ENCODE peak calls at places on chromosomes 4 and X, in four cellular contexts. V is K562, U is GM12878, E is WTC11. S is an unnamed sample.

GRCh38 chr4:138275946-138276621 is 33.9 kb upstream of the SLC7A11 start:
- DNase-seq in V (no peak), U (no peak), E (no peak), S (no peak)

GRCh38 chr4:117481742-117482141 is 396.4 kb upstream of the TRAM1L1 start:
- DNase-seq in V (no peak), U (no peak), E (no peak), S (no peak)

GRCh38 chr4:104815593-104816156 is 321.0 kb upstream of the CXXC4 start:
- DNase-seq in V (no peak), U (peak), E (no peak), S (no peak)

GRCh38 chr4:77045490-77045889 is 30.3 kb downstream of the CCNI start:
- DNase-seq in V (no peak), U (no peak), E (no peak), S (no peak)

GRCh38 chr4:70473691-70474090 is 1.7 kb downstream of the MUC7 start:
- DNase-seq in V (no peak), U (no peak), E (no peak), S (no peak)

GRCh38 chr4:150176559-150176958 is 98.3 kb downstream of the DCLK2 start:
- DNase-seq in V (no peak), U (no peak), E (no peak), S (no peak)

GRCh38 chrX:77937291-77937690 is 26.8 kb downstream of the ATP7A start:
- DNase-seq in V (no peak), U (no peak), E (no peak), S (no peak)

GRCh38 chr4:60296381-60296780 is 903.7 kb upstream of the ADGRL3 start:
- DNase-seq in V (no peak), U (no peak), E (no peak), S (no peak)

GRCh38 chr4:98446499-98447375 is 185.6 kb downstream of the RAP1GDS1 start:
- DNase-seq in V (peak), U (peak), E (no peak), S (no peak)

GRCh38 chr4:129546531-129546930 is 450.6 kb downstream of the C4orf33 start:
- DNase-seq in V (no peak), U (no peak), E (no peak), S (no peak)

GRCh38 chrX:47078129-47079043 is at the start of gene RGN:
- DNase-seq in V (no peak), U (no peak), E (peak), S (peak)

GRCh38 chr4:128558896-128559669 is 250.4 kb upstream of the JADE1 start:
- DNase-seq in V (no peak), U (no peak), E (no peak), S (no peak)

GRCh38 chrX:39996561-39996960 is 101.2 kb downstream of the BCOR start:
- DNase-seq in V (no peak), U (no peak), E (no peak), S (no peak)

GRCh38 chr4:7005571-7005970 is 37.6 kb upstream of the TADA2B start:
- DNase-seq in V (no peak), U (no peak), E (no peak), S (no peak)
- TF ChIP-seq CBFB in V (no peak), U (no peak), E (no peak), S (no peak)

GRCh38 chr4:7976634-7977033 is 37.0 kb upstream of the AFAP1 start:
- DNase-seq in V (no peak), U (no peak), E (no peak), S (no peak)

GRCh38 chr4:7978907-7979651 is 39.4 kb upstream of the AFAP1 start:
- DNase-seq in V (no peak), U (no peak), E (no peak), S (no peak)

GRCh38 chr4:7979652-7979968 is 39.9 kb upstream of the AFAP1 start:
- DNase-seq in V (no peak), U (no peak), E (no peak), S (no peak)

GRCh38 chr4:7980036-7980435 is 40.4 kb upstream of the AFAP1 start:
- DNase-seq in V (no peak), U (no peak), E (no peak), S (no peak)

DNA sequence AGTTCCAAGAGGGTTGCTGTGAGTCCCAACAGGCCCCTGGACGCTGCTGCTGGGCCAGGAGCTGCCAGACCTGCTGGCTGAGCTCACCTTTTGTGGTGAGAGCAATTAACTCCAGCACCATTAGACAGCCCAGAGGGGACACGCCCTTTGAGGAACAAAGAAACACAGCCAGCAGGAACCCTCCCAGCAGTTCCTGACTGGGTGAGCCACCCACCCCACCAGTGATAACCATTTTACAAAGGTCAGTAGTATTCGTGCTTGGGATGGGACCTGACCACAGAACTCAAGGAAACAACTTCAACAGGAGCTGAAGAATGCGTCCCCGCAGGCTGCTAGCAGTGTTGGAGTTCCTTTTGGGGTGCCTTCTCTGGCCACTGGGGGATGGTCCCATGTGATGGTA is 38.8 kb upstream of the AFAP1 start:
- DNase-seq in V (no peak), U (no peak), E (no peak), S (no peak)
- TF ChIP-seq TCF7 in V (no peak), U (no peak), E (no peak), S (no peak)

DNA sequence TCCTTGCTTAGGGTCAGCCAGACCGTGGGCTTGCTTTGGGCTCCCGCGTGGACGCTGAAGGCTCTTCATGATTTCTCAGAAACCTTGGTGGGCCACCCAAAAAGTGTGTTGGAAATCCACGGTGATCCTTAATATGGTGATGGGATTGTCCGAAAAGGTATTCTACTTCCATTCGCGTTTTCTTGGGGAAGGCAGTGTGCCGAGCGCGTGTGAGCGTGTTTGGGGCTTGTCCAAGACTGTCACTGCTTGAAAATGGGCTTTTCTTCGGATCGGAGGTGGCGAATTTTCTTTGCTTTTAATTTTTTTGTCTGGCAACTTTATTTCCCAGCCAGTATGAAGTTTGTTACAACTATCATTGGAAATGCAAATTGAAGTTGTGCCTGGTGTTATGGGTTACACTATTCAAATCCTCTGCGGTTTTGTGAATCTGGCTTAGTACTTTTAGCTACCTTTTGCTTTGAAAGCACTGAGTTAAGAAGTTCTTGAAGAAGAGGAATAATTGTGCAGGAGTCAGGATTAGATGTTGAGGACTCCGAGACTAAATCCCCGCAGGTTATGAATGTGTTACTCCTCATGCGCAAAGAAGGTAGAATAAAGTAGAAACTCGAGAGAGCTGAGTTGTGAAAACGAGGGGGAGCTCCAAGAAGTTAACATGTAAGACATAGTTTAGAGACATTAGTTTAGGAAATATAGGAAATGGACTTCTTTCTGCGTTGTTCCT is 3.2 kb downstream of the SPRY1 start:
- DNase-seq in V (no peak), U (no peak), E (no peak), S (no peak)
- TF ChIP-seq CBFB in V (no peak), U (no peak), E (no peak), S (no peak)

DNA sequence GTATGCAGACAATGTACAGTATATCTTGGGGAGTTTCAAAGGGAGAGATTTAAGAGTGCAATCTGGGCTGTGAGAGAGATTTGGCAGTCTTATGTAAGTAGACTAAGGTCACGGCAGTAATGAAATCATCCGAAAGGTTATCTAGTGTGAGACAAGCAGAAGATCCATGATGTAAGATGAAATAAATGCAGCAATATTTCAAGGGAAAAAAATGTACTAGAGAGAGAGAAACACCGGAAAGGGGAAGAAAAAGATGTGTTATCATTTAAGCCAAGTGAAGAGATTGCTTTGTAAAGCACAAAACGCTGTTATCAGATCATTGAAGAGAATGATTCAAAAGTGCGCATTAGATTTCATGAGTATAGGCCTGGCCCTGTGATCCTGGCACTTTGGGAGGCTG is 88.4 kb upstream of the GUCY1A1 start:
- DNase-seq in V (no peak), U (no peak), E (no peak), S (no peak)
- TF ChIP-seq TCF7 in V (no peak), U (no peak), E (no peak), S (no peak)

GRCh38 chr4:177124436-177124835 is 185.2 kb upstream of the NEIL3 start:
- DNase-seq in V (no peak), U (no peak), E (no peak), S (no peak)

GRCh38 chr4:177123811-177124210 is 185.9 kb upstream of the NEIL3 start:
- DNase-seq in V (no peak), U (no peak), E (no peak), S (no peak)

GRCh38 chr4:177125656-177126055 is 184.0 kb upstream of the NEIL3 start:
- DNase-seq in V (no peak), U (no peak), E (no peak), S (no peak)

GRCh38 chr4:177128306-177128705 is 181.4 kb upstream of the NEIL3 start:
- DNase-seq in V (no peak), U (no peak), E (no peak), S (no peak)

DNA sequence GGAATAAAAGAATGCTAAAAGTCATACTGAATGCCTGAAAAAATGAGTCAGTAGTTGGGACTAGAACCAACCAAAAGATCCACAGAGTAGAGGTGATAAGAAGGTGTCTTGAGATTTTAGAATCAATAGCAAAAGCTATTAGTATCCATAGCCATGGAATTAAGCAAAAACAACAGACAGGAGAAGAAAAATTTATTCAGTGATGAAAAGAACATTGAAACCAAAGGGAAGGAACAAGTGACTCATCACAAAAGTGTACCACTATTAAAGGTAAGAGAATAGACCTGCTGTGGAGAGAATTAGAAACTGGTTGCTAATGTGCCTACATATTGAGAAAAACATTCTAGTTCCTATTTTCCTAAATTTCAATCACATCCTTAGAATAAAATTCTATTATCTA is 182.0 kb upstream of the NEIL3 start:
- DNase-seq in V (no peak), U (no peak), E (no peak), S (no peak)
- TF ChIP-seq CBFB in V (no peak), U (no peak), E (no peak), S (no peak)

GRCh38 chrX:148593987-148594386 is 93.6 kb downstream of the AFF2 start:
- DNase-seq in V (no peak), U (no peak), E (no peak), S (no peak)

GRCh38 chrX:148592595-148592994 is 92.2 kb downstream of the AFF2 start:
- DNase-seq in V (no peak), U (no peak), E (no peak), S (no peak)

GRCh38 chrX:148593146-148593545 is 92.7 kb downstream of the AFF2 start:
- DNase-seq in V (no peak), U (no peak), E (no peak), S (no peak)

DNA sequence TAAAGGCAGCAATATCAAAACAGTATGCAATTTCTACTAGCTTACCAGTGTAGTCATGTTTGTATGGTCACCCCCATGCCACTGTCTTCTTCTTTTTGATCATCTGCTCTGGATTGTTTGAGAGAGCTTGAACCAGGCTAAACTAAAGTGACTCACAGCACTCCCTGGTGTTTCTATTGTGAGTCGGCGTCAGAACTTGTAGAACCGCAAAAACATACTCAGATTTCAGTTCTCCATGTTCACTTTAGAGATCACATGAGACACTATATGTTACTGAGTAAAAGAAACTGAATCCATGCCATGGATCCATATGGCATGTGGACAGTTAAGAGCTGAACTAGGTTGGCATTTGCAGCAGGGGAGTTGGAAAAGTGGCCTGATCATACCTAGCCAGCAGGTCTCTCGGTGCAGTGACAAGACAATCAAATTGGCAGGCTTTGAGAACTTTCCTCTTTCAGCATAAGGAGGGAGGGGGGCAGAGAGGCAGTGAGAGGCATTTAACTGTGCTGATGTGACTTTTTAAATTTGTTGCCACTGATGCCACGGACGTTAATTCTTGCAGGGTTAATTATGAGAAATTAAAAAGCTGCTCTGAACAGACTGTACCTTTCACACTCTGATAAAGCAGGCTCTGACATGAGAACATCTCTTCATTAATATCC is 88.4 kb downstream of the AFF2 start:
- DNase-seq in V (no peak), U (no peak), E (no peak), S (no peak)
- TF ChIP-seq TCF7 in V (no peak), U (no peak), E (no peak), S (no peak)

S was measured in HepG2.